ENCODE peak calls at places on chromosomes 6 and 20, in nine cellular contexts. Z is activated naive CD4-positive, alpha-beta T cell; M is NCI-H510A treated with DMSO at 0.1 percent for 48 hours; E is astrocyte; V is glutamatergic neuron; J is activated CD8-positive, alpha-beta T cell treated with anti-CD3 and anti-CD28 coated beads for 36 hours; T is Ammon's horn; R is esophagus squamous epithelium; U is HFFc6. F is an unnamed sample.

GRCh38 chr6:75850026-75850385 is 101.0 kb downstream of the MYO6 start:
- DNase-seq in Z (no peak), U (peak), V (no peak), J (no peak), M (no peak), E (no peak), R (no peak), T (no peak), F (no peak)

GRCh38 chr6:122610690-122611455 is 668 bp downstream of the PKIB start:
- DNase-seq in E (peak), T (peak), R (no peak), U (no peak), J (peak), M (peak), Z (peak), V (peak), F (peak)

GRCh38 chr6:7169296-7169721 is 61.5 kb downstream of the RREB1 start:
- DNase-seq in V (no peak), T (no peak), U (no peak), M (no peak), R (no peak), Z (no peak), J (no peak), E (no peak), F (no peak)

GRCh38 chr6:169501128-169501527 is 200.7 kb downstream of the WDR27 start:
- DNase-seq in V (no peak), E (no peak), Z (no peak), R (no peak), J (no peak), U (no peak), T (peak), M (no peak), F (no peak)

GRCh38 chr6:156107514-156108150 is 652.0 kb upstream of the NOX3 start:
- DNase-seq in R (no peak), E (no peak), U (no peak), J (no peak), M (peak), Z (no peak), V (peak), T (peak), F (no peak)

GRCh38 chr6:33610779-33611421 is 10.2 kb upstream of the ITPR3 start:
- DNase-seq in J (no peak), E (no peak), Z (no peak), T (peak), U (no peak), R (no peak), V (no peak), M (no peak), F (no peak)

GRCh38 chr6:45299096-45299581 is 29.0 kb upstream of the RUNX2 start:
- DNase-seq in J (no peak), V (no peak), R (no peak), E (no peak), T (no peak), U (no peak), M (no peak), Z (no peak), F (no peak)

GRCh38 chr6:2713473-2714358 is 37.0 kb downstream of the MYLK4 start:
- DNase-seq in U (no peak), V (no peak), M (no peak), Z (no peak), E (peak), J (no peak), R (no peak), T (no peak), F (no peak)

GRCh38 chr6:30957716-30958115 is 16.9 kb downstream of the MUCL3 start:
- DNase-seq in J (no peak), V (no peak), E (no peak), T (no peak), Z (no peak), R (no peak), M (no peak), U (no peak), F (no peak)

GRCh38 chr20:33167859-33168258 is at the start of gene BPIFA2:
- DNase-seq in E (no peak), V (no peak), T (no peak), M (no peak), J (no peak), U (no peak), R (no peak), Z (no peak), F (no peak)

F was measured in cerebellar nuclear complex.